ENCODE peak calls at places on chromosomes 4 and X, in eight cellular contexts. One of them, this sample, is unnamed.

GRCh38 chr4:151304755-151305154 is 20.6 kb downstream of the SH3D19 start:
- DNase-seq in sigmoid colon: no peak
- DNase-seq in esophagus muscularis mucosa: peak
- DNase-seq in ovary: no peak
- DNase-seq in H1: no peak
- DNase-seq in A549: peak
- DNase-seq in tibial nerve: no peak
- DNase-seq in suprapubic skin: no peak
- DNase-seq in this sample: no peak

GRCh38 chr4:113472864-113473263 is 288.7 kb downstream of the CAMK2D start:
- DNase-seq in A549: no peak
- DNase-seq in ovary: no peak
- DNase-seq in esophagus muscularis mucosa: no peak
- DNase-seq in H1: no peak
- DNase-seq in sigmoid colon: no peak
- DNase-seq in tibial nerve: no peak
- DNase-seq in suprapubic skin: no peak
- DNase-seq in this sample: no peak

GRCh38 chr4:179151770-179152169 is 1709.5 kb upstream of the AGA start:
- DNase-seq in esophagus muscularis mucosa: no peak
- DNase-seq in A549: no peak
- DNase-seq in ovary: no peak
- DNase-seq in H1: no peak
- DNase-seq in sigmoid colon: no peak
- DNase-seq in suprapubic skin: no peak
- DNase-seq in tibial nerve: no peak
- DNase-seq in this sample: no peak

GRCh38 chr4:89836031-89836777 is 757 bp downstream of the SNCA start:
- DNase-seq in tibial nerve: no peak
- DNase-seq in H1: peak
- DNase-seq in sigmoid colon: no peak
- DNase-seq in ovary: peak
- DNase-seq in suprapubic skin: no peak
- DNase-seq in A549: no peak
- DNase-seq in esophagus muscularis mucosa: no peak
- DNase-seq in this sample: peak

GRCh38 chrX:15797707-15798106 is 7.4 kb downstream of the ZRSR2 start:
- DNase-seq in ovary: no peak
- DNase-seq in sigmoid colon: no peak
- DNase-seq in suprapubic skin: no peak
- DNase-seq in H1: no peak
- DNase-seq in esophagus muscularis mucosa: no peak
- DNase-seq in A549: no peak
- DNase-seq in tibial nerve: no peak
- DNase-seq in this sample: no peak

GRCh38 chr4:154822775-154823174 is 41.7 kb downstream of the RBM46 start:
- DNase-seq in tibial nerve: no peak
- DNase-seq in esophagus muscularis mucosa: no peak
- DNase-seq in A549: no peak
- DNase-seq in ovary: no peak
- DNase-seq in sigmoid colon: no peak
- DNase-seq in H1: no peak
- DNase-seq in suprapubic skin: no peak
- DNase-seq in this sample: no peak

GRCh38 chr4:71004281-71004851 is 10.9 kb downstream of the DCK start:
- DNase-seq in A549: no peak
- DNase-seq in ovary: no peak
- DNase-seq in esophagus muscularis mucosa: no peak
- DNase-seq in sigmoid colon: no peak
- DNase-seq in suprapubic skin: no peak
- DNase-seq in H1: peak
- DNase-seq in tibial nerve: no peak
- DNase-seq in this sample: no peak

GRCh38 chr4:81465668-81466357 is 5.9 kb downstream of the RASGEF1B start:
- DNase-seq in sigmoid colon: no peak
- DNase-seq in ovary: no peak
- DNase-seq in esophagus muscularis mucosa: no peak
- DNase-seq in suprapubic skin: no peak
- DNase-seq in tibial nerve: no peak
- DNase-seq in A549: no peak
- DNase-seq in H1: no peak
- DNase-seq in this sample: no peak

GRCh38 chrX:41526268-41526667 is 79.1 kb downstream of the NYX start:
- DNase-seq in A549: no peak
- DNase-seq in ovary: no peak
- DNase-seq in H1: no peak
- DNase-seq in tibial nerve: no peak
- DNase-seq in suprapubic skin: no peak
- DNase-seq in esophagus muscularis mucosa: no peak
- DNase-seq in sigmoid colon: no peak
- DNase-seq in this sample: no peak

GRCh38 chr4:137794779-137795178 is 262.5 kb upstream of the PCDH18 start:
- DNase-seq in tibial nerve: no peak
- DNase-seq in H1: no peak
- DNase-seq in A549: no peak
- DNase-seq in sigmoid colon: no peak
- DNase-seq in ovary: no peak
- DNase-seq in suprapubic skin: no peak
- DNase-seq in esophagus muscularis mucosa: no peak
- DNase-seq in this sample: no peak

GRCh38 chrX:15873566-15873965 is 19.0 kb upstream of the AP1S2 start:
- DNase-seq in A549: no peak
- DNase-seq in H1: no peak
- DNase-seq in suprapubic skin: no peak
- DNase-seq in esophagus muscularis mucosa: no peak
- DNase-seq in sigmoid colon: no peak
- DNase-seq in tibial nerve: no peak
- DNase-seq in ovary: no peak
- DNase-seq in this sample: no peak

GRCh38 chr4:95506264-95506663 is 42.5 kb downstream of the UNC5C start:
- DNase-seq in tibial nerve: no peak
- DNase-seq in H1: no peak
- DNase-seq in esophagus muscularis mucosa: no peak
- DNase-seq in suprapubic skin: no peak
- DNase-seq in ovary: no peak
- DNase-seq in sigmoid colon: no peak
- DNase-seq in A549: no peak
- DNase-seq in this sample: no peak

GRCh38 chr4:148834804-148835598 is 392.8 kb upstream of the NR3C2 start:
- DNase-seq in sigmoid colon: no peak
- DNase-seq in A549: peak
- DNase-seq in ovary: no peak
- DNase-seq in tibial nerve: no peak
- DNase-seq in H1: no peak
- DNase-seq in suprapubic skin: no peak
- DNase-seq in esophagus muscularis mucosa: no peak
- DNase-seq in this sample: peak

GRCh38 chr4:113623274-113623894 is 138.2 kb downstream of the CAMK2D start:
- DNase-seq in H1: no peak
- DNase-seq in sigmoid colon: no peak
- DNase-seq in suprapubic skin: no peak
- DNase-seq in A549: no peak
- DNase-seq in tibial nerve: no peak
- DNase-seq in ovary: no peak
- DNase-seq in esophagus muscularis mucosa: no peak
- DNase-seq in this sample: no peak

GRCh38 chr4:87270825-87271224 is 50.4 kb upstream of the KLHL8 start:
- DNase-seq in A549: no peak
- DNase-seq in H1: peak
- DNase-seq in ovary: no peak
- DNase-seq in sigmoid colon: no peak
- DNase-seq in suprapubic skin: no peak
- DNase-seq in tibial nerve: no peak
- DNase-seq in esophagus muscularis mucosa: no peak
- DNase-seq in this sample: no peak

GRCh38 chrX:154526901-154527675 is 11.1 kb upstream of the FAM3A start:
- DNase-seq in H1: peak
- DNase-seq in A549: peak
- DNase-seq in ovary: peak
- DNase-seq in suprapubic skin: peak
- DNase-seq in tibial nerve: peak
- DNase-seq in sigmoid colon: peak
- DNase-seq in esophagus muscularis mucosa: no peak
- DNase-seq in this sample: peak
- TF ChIP-seq POLR2A in H1: peak
- TF ChIP-seq POLR2A in A549: peak
- TF ChIP-seq POLR2A in ovary: no peak
- TF ChIP-seq POLR2A in suprapubic skin: no peak
- TF ChIP-seq POLR2A in tibial nerve: peak
- TF ChIP-seq POLR2A in sigmoid colon: no peak
- TF ChIP-seq POLR2A in esophagus muscularis mucosa: no peak
- TF ChIP-seq POLR2A in this sample: no peak

DNA sequence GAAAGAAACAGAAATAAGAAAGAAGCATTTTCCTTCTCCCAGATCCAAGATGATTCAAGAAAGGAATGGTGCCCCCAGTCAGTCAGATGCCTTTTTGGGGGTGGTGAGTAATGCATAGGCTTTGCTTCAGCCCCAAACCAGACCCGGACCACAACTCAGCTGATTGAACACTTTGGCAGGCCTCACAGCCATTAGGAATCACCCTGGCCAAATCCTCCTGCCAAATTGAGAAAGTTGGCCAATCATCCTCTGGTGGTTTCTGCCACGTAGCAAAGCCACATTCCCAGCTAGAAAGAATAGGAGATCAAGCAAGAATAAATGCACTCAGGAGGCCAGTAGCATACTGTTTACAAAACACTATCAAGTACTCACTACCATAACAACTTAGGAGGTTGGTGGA is 33.7 kb downstream of the FRMD7 start:
- DNase-seq in tibial nerve: no peak
- DNase-seq in sigmoid colon: no peak
- DNase-seq in esophagus muscularis mucosa: no peak
- DNase-seq in H1: no peak
- DNase-seq in A549: no peak
- DNase-seq in suprapubic skin: no peak
- DNase-seq in ovary: no peak
- DNase-seq in this sample: no peak
- H3K27ac ChIP-seq in tibial nerve: no peak
- H3K27ac ChIP-seq in sigmoid colon: no peak
- H3K27ac ChIP-seq in esophagus muscularis mucosa: no peak
- H3K27ac ChIP-seq in H1: no peak
- H3K27ac ChIP-seq in A549: no peak
- H3K27ac ChIP-seq in suprapubic skin: no peak
- H3K27ac ChIP-seq in ovary: no peak
- H3K27ac ChIP-seq in this sample: no peak

DNA sequence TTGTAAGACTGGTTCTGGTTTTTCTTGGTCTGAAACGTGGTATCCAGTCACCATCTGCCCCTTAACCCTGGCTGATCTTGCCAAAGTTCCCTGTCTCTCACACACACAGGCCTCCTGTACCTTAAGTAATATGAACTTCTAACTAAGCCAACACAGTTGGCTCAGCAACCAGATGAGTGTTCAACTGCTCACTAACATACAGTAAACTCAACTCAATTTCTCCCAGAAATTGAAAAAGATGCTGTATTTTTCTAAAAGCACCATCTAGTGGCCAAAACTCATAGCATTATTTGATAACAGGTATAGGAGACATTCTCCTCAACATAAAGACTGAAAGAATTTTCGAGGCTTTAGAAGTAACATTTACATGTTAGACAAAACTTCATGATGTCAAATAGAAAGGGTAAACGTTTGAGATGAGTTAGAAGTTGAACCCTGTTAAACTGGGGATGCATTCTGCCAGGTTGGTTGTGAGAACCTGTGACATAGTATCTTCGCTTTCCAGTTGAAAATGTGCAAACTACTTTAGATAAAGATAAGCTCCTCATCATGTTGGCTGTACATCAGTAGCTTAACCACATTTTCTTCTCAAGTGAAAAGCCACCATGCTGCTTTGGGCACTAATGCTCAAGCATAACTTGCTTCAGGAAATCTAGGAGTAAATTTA is 31.2 kb downstream of the CCNI start:
- DNase-seq in esophagus muscularis mucosa: no peak
- DNase-seq in H1: no peak
- DNase-seq in A549: peak
- DNase-seq in tibial nerve: no peak
- DNase-seq in sigmoid colon: no peak
- DNase-seq in ovary: no peak
- DNase-seq in suprapubic skin: no peak
- DNase-seq in this sample: no peak
- TF ChIP-seq EP300 in esophagus muscularis mucosa: no peak
- TF ChIP-seq EP300 in H1: no peak
- TF ChIP-seq EP300 in A549: no peak
- TF ChIP-seq EP300 in tibial nerve: no peak
- TF ChIP-seq EP300 in sigmoid colon: no peak
- TF ChIP-seq EP300 in ovary: no peak
- TF ChIP-seq EP300 in suprapubic skin: no peak
- TF ChIP-seq EP300 in this sample: no peak

GRCh38 chr4:73870260-73870659 is 1.1 kb downstream of the CXCL1 start:
- DNase-seq in suprapubic skin: no peak
- DNase-seq in tibial nerve: no peak
- DNase-seq in ovary: no peak
- DNase-seq in H1: no peak
- DNase-seq in A549: peak
- DNase-seq in sigmoid colon: peak
- DNase-seq in esophagus muscularis mucosa: no peak
- DNase-seq in this sample: no peak

GRCh38 chr4:73870778-73871177 is 1.6 kb downstream of the CXCL1 start:
- DNase-seq in A549: no peak
- DNase-seq in suprapubic skin: no peak
- DNase-seq in tibial nerve: no peak
- DNase-seq in sigmoid colon: no peak
- DNase-seq in H1: no peak
- DNase-seq in ovary: no peak
- DNase-seq in esophagus muscularis mucosa: no peak
- DNase-seq in this sample: no peak

GRCh38 chr4:73871911-73872310 is 2.7 kb downstream of the CXCL1 start:
- DNase-seq in A549: no peak
- DNase-seq in ovary: no peak
- DNase-seq in sigmoid colon: no peak
- DNase-seq in esophagus muscularis mucosa: no peak
- DNase-seq in tibial nerve: no peak
- DNase-seq in suprapubic skin: no peak
- DNase-seq in H1: no peak
- DNase-seq in this sample: no peak

GRCh38 chr4:73874386-73874785 is 5.2 kb downstream of the CXCL1 start:
- DNase-seq in A549: no peak
- DNase-seq in ovary: no peak
- DNase-seq in tibial nerve: no peak
- DNase-seq in H1: no peak
- DNase-seq in sigmoid colon: no peak
- DNase-seq in suprapubic skin: no peak
- DNase-seq in esophagus muscularis mucosa: no peak
- DNase-seq in this sample: no peak

DNA sequence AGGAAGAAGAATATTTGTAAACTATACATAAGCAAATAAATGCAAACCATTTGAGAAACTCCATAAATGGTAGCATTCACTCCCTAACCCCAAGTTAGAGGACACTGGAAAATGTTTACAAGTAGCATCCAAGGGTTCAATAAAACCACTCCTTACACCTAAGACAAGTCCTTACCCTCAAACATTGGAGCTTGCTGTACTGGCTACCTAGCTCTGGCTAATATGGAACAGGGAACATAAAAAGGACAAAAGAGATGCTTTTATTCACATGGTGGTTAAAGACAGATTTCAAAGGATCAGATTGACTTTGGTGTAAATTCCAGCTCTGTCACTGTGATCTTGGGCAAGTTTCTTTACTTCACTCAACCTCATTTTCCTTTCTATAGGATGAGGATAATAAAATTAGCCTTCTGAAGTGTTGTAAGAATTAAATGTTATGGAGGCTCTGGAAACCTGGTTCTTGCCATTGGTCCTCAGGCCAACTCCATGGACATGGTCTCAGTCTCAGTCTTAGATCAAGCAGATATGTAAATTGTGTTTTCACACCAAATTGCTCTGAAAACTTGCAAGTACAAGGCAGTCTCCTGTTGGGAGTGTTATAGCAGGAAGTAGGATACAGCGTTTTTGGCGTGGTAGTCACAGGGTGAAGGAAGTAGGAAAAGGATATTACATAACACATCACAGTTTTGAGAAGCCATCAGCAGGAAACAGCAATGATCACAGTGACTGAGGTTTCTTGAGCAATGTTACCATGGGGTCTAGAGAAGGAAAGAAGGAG is 3.3 kb downstream of the CXCL1 start:
- DNase-seq in sigmoid colon: no peak
- DNase-seq in ovary: no peak
- DNase-seq in tibial nerve: no peak
- DNase-seq in esophagus muscularis mucosa: no peak
- DNase-seq in H1: no peak
- DNase-seq in suprapubic skin: no peak
- DNase-seq in A549: no peak
- DNase-seq in this sample: no peak
- TF ChIP-seq POLR2A in sigmoid colon: no peak
- TF ChIP-seq POLR2A in ovary: no peak
- TF ChIP-seq POLR2A in tibial nerve: no peak
- TF ChIP-seq POLR2A in esophagus muscularis mucosa: no peak
- TF ChIP-seq POLR2A in H1: no peak
- TF ChIP-seq POLR2A in suprapubic skin: no peak
- TF ChIP-seq POLR2A in A549: no peak
- TF ChIP-seq POLR2A in this sample: no peak